ENCODE peak calls at places on chromosome 5, in eight cellular contexts. M, X, Q, A, H, Z, O and C are unnamed samples.
A peak's percentile ranks its signal among the peaks of the same experiment; 100 is the strongest.

GRCh38 chr5:137737349-137738256 is 1.7 kb upstream of the KLHL3 start:
- DNase-seq in H (no peak), O (peak; percentile 65), Q (peak; percentile 50), M (no peak), A (peak; percentile 85), Z (no peak), X (peak; percentile 94), C (no peak)

GRCh38 chr5:7392401-7393024 is 3.4 kb upstream of the ADCY2 start:
- DNase-seq in O (peak; percentile 65), A (peak; percentile 11), M (no peak), Z (peak; percentile 66), X (no peak), Q (peak; percentile 31), H (no peak), C (peak; percentile 36)

GRCh38 chr5:90590-91547 is 1.1 kb upstream of the PLEKHG4B start:
- DNase-seq in Q (peak; percentile 16), M (no peak), O (peak; percentile 71), Z (peak; percentile 29), H (no peak), X (no peak), A (peak; percentile 15), C (no peak)

GRCh38 chr5:93349613-93350012 is 231.4 kb downstream of the NR2F1-AS1 start:
- DNase-seq in X (peak; percentile 53), Q (peak; percentile 83), Z (no peak), M (no peak), O (no peak), A (peak; percentile 87), H (no peak), C (no peak)

GRCh38 chr5:172853355-172853975 is 19.4 kb downstream of the ERGIC1 start:
- DNase-seq in O (no peak), Q (no peak), X (no peak), M (no peak), Z (no peak), H (no peak), A (peak; percentile 52), C (no peak)

GRCh38 chr5:56589486-56589870 is 225.9 kb upstream of the MAP3K1 start:
- DNase-seq in X (no peak), H (no peak), O (no peak), M (no peak), Z (no peak), A (no peak), Q (no peak), C (no peak)

GRCh38 chr5:114361724-114362196 is at the start of gene KCNN2:
- DNase-seq in O (peak; percentile 92), H (peak; percentile 58), X (no peak), M (peak; percentile 84), Q (peak; percentile 49), Z (peak; percentile 81), A (peak; percentile 24), C (peak; percentile 89)

GRCh38 chr5:150556106-150556505 is 48.2 kb downstream of the NDST1 start:
- DNase-seq in Q (no peak), O (no peak), M (no peak), X (no peak), H (no peak), A (no peak), Z (no peak), C (no peak)

GRCh38 chr5:55712023-55712859 is at the start of gene SLC38A9:
- DNase-seq in A (peak; percentile 94), Z (peak; percentile 97), Q (peak; percentile 86), X (peak; percentile 83), H (peak; percentile 94), M (peak; percentile 98), O (peak; percentile 97), C (peak; percentile 89)

GRCh38 chr5:176780071-176780850 is 30.1 kb upstream of the UNC5A start:
- DNase-seq in O (no peak), Q (no peak), X (no peak), M (peak; percentile 33), H (no peak), A (no peak), Z (no peak), C (no peak)

GRCh38 chr5:147750065-147750464 is 32.5 kb downstream of the JAKMIP2 start:
- DNase-seq in O (no peak), X (no peak), Q (no peak), M (no peak), Z (no peak), H (no peak), A (no peak), C (no peak)

GRCh38 chr5:78983601-78984000 is 1.5 kb downstream of the ARSB start:
- DNase-seq in Q (no peak), M (no peak), O (no peak), Z (no peak), A (no peak), X (no peak), H (no peak), C (no peak)
- H3K4me3 ChIP-seq in Q (peak overlapping the region; percentile 85), M (peak overlapping the region; percentile 84), O (peak overlapping the region; percentile 84), Z (no peak overlapping the region), A (peak overlapping the region; percentile 66), X (peak overlapping the region; percentile 70), H (peak overlapping the region; percentile 74), C (no peak overlapping the region)

GRCh38 chr5:32505718-32506117 is 61.2 kb upstream of the ZFR start:
- DNase-seq in M (no peak), Q (peak; percentile 48), X (no peak), A (peak; percentile 54), H (no peak), O (no peak), Z (peak; percentile 41), C (no peak)

GRCh38 chr5:32503261-32503660 is 58.7 kb upstream of the ZFR start:
- DNase-seq in Q (no peak), H (no peak), A (no peak), M (no peak), O (no peak), X (no peak), Z (no peak), C (no peak)

GRCh38 chr5:32506809-32507208 is 62.3 kb upstream of the ZFR start:
- DNase-seq in X (no peak), Q (peak; percentile 88), Z (no peak), O (no peak), H (no peak), M (no peak), A (peak; percentile 64), C (no peak)

GRCh38 chr5:32506251-32506661 is 61.7 kb upstream of the ZFR start:
- DNase-seq in H (no peak), M (no peak), Q (no peak), X (no peak), A (peak; percentile 6), Z (no peak), O (no peak), C (no peak)

DNA sequence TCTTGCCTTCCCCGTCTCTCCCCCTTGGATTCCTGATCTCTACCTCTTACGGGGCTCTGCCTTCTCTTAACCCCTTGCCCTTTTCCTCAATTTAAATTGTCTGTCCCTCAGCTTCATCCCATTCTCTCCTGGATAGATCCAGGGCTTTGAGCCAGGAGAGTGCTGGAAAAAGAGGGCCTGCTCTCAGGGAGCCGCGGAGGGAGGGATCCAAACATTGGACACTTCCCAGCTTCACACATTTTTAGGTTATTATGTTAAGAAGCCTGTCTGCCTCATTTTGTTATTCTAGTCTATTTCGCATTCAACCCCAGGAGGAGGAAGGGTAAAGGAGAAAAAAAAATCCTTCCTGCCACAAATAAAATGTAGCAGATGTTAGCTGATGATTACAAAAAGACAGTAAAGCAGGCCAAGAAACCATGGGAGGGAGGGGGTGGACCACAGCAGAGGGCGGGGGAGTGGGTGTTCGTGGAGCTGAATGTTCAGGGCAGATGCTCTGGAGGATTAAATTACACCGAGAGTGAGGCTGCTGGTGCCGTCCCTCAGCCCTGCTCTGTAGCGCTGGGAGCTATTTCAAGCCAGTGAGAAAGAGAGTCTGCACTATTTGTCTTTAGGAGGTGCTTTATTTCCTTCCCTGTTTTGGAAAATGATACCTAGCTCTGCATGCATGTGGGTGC is 60.5 kb upstream of the ZFR start:
- DNase-seq in Q (peak; percentile 93), Z (peak; percentile 83), X (no peak), M (no peak), O (peak; percentile 58), H (peak; percentile 78), A (peak; percentile 82), C (no peak)
- H3K4me3 ChIP-seq in Q (no peak overlapping the region), Z (no peak overlapping the region), X (no peak overlapping the region), M (no peak overlapping the region), O (no peak overlapping the region), H (no peak overlapping the region), A (peak overlapping the region; percentile 0), C (peak overlapping the region; percentile 1)

DNA sequence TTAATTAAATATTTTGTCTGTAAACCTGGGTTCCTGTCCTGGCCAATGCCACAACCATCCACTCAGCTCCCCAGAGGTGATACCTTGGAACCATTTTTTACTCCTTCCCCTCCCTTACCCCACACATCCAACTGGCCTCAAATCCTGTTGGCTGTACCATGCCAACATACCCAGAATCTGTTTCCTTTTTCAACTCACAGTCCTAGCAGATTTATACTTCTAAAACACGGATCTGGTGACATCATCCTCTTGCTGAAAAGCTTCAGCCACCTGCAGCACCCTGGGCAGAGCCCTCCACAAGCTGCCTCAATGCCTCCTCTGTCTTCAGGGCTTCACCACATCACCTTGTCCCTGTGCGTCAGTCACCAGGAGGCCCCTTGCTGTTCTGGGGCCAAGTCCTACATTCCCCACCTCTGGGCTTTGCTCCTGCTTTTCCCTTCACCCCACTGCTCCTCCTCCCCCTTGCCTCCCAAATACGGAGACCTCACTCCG is 14.9 kb downstream of the SEMA6A start:
- DNase-seq in X (no peak), A (no peak), O (no peak), Z (no peak), H (no peak), Q (no peak), M (no peak), C (no peak)
- H3K4me3 ChIP-seq in X (no peak overlapping the region), A (no peak overlapping the region), O (no peak overlapping the region), Z (no peak overlapping the region), H (no peak overlapping the region), Q (no peak overlapping the region), M (no peak overlapping the region), C (no peak overlapping the region)

GRCh38 chr5:100889165-100889564 is 13.9 kb downstream of the ST8SIA4 start:
- DNase-seq in O (no peak), M (no peak), X (no peak), Q (no peak), A (peak; percentile 13), Z (no peak), H (no peak), C (no peak)

GRCh38 chr5:100890514-100891008 is 12.5 kb downstream of the ST8SIA4 start:
- DNase-seq in O (no peak), Q (no peak), H (no peak), M (no peak), Z (no peak), X (peak; percentile 61), A (peak; percentile 77), C (no peak)

DNA sequence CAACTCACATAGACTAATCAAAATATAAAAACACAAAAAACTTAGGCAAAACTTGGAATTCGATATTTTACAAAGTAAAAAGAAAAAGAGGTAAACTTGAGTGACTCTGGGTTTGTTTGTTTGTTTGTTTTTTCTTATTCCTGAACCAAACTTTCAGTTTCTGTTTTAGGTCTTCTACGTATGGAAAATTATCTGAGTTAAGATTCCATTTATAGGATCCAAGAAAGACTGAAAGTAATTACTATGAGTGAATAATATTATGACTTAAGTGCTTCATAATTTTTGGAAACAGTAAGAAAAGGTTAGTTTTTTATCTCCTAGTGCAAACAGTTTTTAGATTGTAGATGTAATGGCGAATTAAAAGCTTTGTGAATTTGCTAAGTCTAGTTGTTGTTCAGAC is 13.2 kb downstream of the ST8SIA4 start:
- DNase-seq in M (no peak), O (no peak), A (peak; percentile 40), Z (no peak), X (no peak), H (no peak), Q (no peak), C (no peak)
- H3K4me3 ChIP-seq in M (peak overlapping the region; percentile 30), O (no peak overlapping the region), A (no peak overlapping the region), Z (no peak overlapping the region), X (peak overlapping the region; percentile 26), H (no peak overlapping the region), Q (no peak overlapping the region), C (no peak overlapping the region)